ENCODE peak calls at places on chromosomes 7 and 10, in four cellular contexts. One of them, this sample, is unnamed.

GRCh38 chr7:131400833-131401593 is 73.3 kb downstream of the MKLN1 start:
- DNase-seq in foreskin fibroblast: no peak
- DNase-seq in progenitor cell of endocrine pancreas: no peak
- DNase-seq in RWPE1: no peak
- DNase-seq in this sample: no peak

GRCh38 chr10:5812283-5813090 is 747 bp downstream of the GDI2 start:
- DNase-seq in foreskin fibroblast: no peak
- DNase-seq in progenitor cell of endocrine pancreas: peak
- DNase-seq in RWPE1: peak
- DNase-seq in this sample: no peak

GRCh38 chr7:152093717-152094116 is 68.2 kb downstream of the GALNT11 start:
- DNase-seq in foreskin fibroblast: no peak
- DNase-seq in progenitor cell of endocrine pancreas: no peak
- DNase-seq in RWPE1: no peak
- DNase-seq in this sample: no peak

GRCh38 chr10:77207182-77208165 is 430.1 kb downstream of the KCNMA1 start:
- DNase-seq in foreskin fibroblast: no peak
- DNase-seq in progenitor cell of endocrine pancreas: no peak
- DNase-seq in RWPE1: no peak
- DNase-seq in this sample: no peak

GRCh38 chr7:101315336-101315735 is 6.3 kb downstream of the IFT22 start:
- DNase-seq in foreskin fibroblast: peak
- DNase-seq in progenitor cell of endocrine pancreas: no peak
- DNase-seq in RWPE1: no peak
- DNase-seq in this sample: no peak

GRCh38 chr10:131891196-131891928 is 9.4 kb upstream of the PPP2R2D start:
- DNase-seq in foreskin fibroblast: no peak
- DNase-seq in progenitor cell of endocrine pancreas: no peak
- DNase-seq in RWPE1: no peak
- DNase-seq in this sample: no peak

GRCh38 chr7:93475811-93476210 is 98.7 kb downstream of the CALCR start:
- DNase-seq in foreskin fibroblast: no peak
- DNase-seq in progenitor cell of endocrine pancreas: no peak
- DNase-seq in RWPE1: no peak
- DNase-seq in this sample: no peak

GRCh38 chr7:91657386-91658120 is 222.9 kb downstream of the MTERF1 start:
- DNase-seq in foreskin fibroblast: peak
- DNase-seq in progenitor cell of endocrine pancreas: no peak
- DNase-seq in RWPE1: peak
- DNase-seq in this sample: no peak

GRCh38 chr10:47021850-47022249 is 110.6 kb downstream of the PTPN20 start:
- DNase-seq in foreskin fibroblast: no peak
- DNase-seq in progenitor cell of endocrine pancreas: no peak
- DNase-seq in RWPE1: no peak
- DNase-seq in this sample: no peak

GRCh38 chr7:75870557-75870956 is 8.3 kb upstream of the RHBDD2 start:
- DNase-seq in foreskin fibroblast: no peak
- DNase-seq in progenitor cell of endocrine pancreas: no peak
- DNase-seq in RWPE1: no peak
- DNase-seq in this sample: no peak

GRCh38 chr10:44983066-44983894 is 4.7 kb upstream of the DEPP1 start:
- DNase-seq in foreskin fibroblast: no peak
- DNase-seq in progenitor cell of endocrine pancreas: no peak
- DNase-seq in RWPE1: no peak
- DNase-seq in this sample: no peak

GRCh38 chr7:91263359-91264082 is 712 bp upstream of the FZD1 start:
- DNase-seq in foreskin fibroblast: no peak
- DNase-seq in progenitor cell of endocrine pancreas: peak
- DNase-seq in RWPE1: no peak
- DNase-seq in this sample: no peak

GRCh38 chr7:156935250-156935649 is 14.3 kb upstream of the NOM1 start:
- DNase-seq in foreskin fibroblast: no peak
- DNase-seq in progenitor cell of endocrine pancreas: no peak
- DNase-seq in RWPE1: no peak
- DNase-seq in this sample: no peak

GRCh38 chr7:155380221-155380861 is 77.6 kb upstream of the EN2 start:
- DNase-seq in foreskin fibroblast: peak
- DNase-seq in progenitor cell of endocrine pancreas: peak
- DNase-seq in RWPE1: peak
- DNase-seq in this sample: peak

GRCh38 chr10:89029785-89030437 is 39.3 kb downstream of the FAS start:
- DNase-seq in foreskin fibroblast: peak
- DNase-seq in progenitor cell of endocrine pancreas: peak
- DNase-seq in RWPE1: peak
- DNase-seq in this sample: peak

GRCh38 chr10:46227571-46228075 is 59.2 kb upstream of the ANTXRL start:
- DNase-seq in foreskin fibroblast: no peak
- DNase-seq in progenitor cell of endocrine pancreas: no peak
- DNase-seq in RWPE1: no peak
- DNase-seq in this sample: no peak

GRCh38 chr7:90625562-90625961 is 29.4 kb downstream of the CDK14 start:
- DNase-seq in foreskin fibroblast: peak
- DNase-seq in progenitor cell of endocrine pancreas: no peak
- DNase-seq in RWPE1: peak
- DNase-seq in this sample: peak

GRCh38 chr7:127888411-127888810 is 142.8 kb downstream of the LRRC4 start:
- DNase-seq in foreskin fibroblast: no peak
- DNase-seq in progenitor cell of endocrine pancreas: no peak
- DNase-seq in RWPE1: no peak
- DNase-seq in this sample: no peak

GRCh38 chr7:80847027-80847426 is 71.8 kb downstream of the SEMA3C start:
- DNase-seq in foreskin fibroblast: peak
- DNase-seq in progenitor cell of endocrine pancreas: no peak
- DNase-seq in RWPE1: no peak
- DNase-seq in this sample: no peak

GRCh38 chr7:44189286-44189992 is at the start of gene GCK:
- DNase-seq in foreskin fibroblast: no peak
- DNase-seq in progenitor cell of endocrine pancreas: no peak
- DNase-seq in RWPE1: no peak
- DNase-seq in this sample: no peak

GRCh38 chr10:266974-267425 is 131.7 kb downstream of the ZMYND11 start:
- DNase-seq in foreskin fibroblast: peak
- DNase-seq in progenitor cell of endocrine pancreas: no peak
- DNase-seq in RWPE1: peak
- DNase-seq in this sample: no peak

GRCh38 chr7:33459340-33459751 is 330.0 kb downstream of the BBS9 start:
- DNase-seq in foreskin fibroblast: peak
- DNase-seq in progenitor cell of endocrine pancreas: no peak
- DNase-seq in RWPE1: peak
- DNase-seq in this sample: no peak
- TF ChIP-seq CTCF in foreskin fibroblast: peak
- TF ChIP-seq CTCF in progenitor cell of endocrine pancreas: peak
- TF ChIP-seq CTCF in RWPE1: peak
- TF ChIP-seq CTCF in this sample: peak

GRCh38 chr10:62527019-62527827 is 153.1 kb downstream of the ZNF365 start:
- DNase-seq in foreskin fibroblast: no peak
- DNase-seq in progenitor cell of endocrine pancreas: no peak
- DNase-seq in RWPE1: no peak
- DNase-seq in this sample: no peak
- TF ChIP-seq CTCF in foreskin fibroblast: no peak
- TF ChIP-seq CTCF in progenitor cell of endocrine pancreas: no peak
- TF ChIP-seq CTCF in RWPE1: no peak
- TF ChIP-seq CTCF in this sample: no peak

DNA sequence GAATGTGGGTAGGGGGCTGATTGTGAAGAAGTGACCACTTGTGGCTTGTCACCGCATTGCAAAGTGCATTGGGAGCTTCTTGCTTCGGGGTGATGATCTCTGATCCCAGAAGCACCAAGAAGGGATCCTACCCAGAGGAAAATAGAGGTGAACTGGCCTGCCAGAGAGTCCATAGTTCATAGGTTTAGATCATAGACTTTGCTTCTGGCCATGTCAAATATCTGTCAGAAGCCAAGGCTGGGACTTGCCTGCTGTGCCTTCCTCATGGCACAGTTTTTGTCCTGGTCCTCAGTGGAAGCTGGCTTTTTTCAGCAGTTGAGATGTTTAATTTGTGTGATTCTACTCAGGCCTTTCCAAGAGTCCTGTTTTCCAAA is 1.1 kb downstream of the ZSWIM8 start:
- DNase-seq in foreskin fibroblast: no peak
- DNase-seq in progenitor cell of endocrine pancreas: no peak
- DNase-seq in RWPE1: no peak
- DNase-seq in this sample: no peak
- TF ChIP-seq CTCF in foreskin fibroblast: no peak
- TF ChIP-seq CTCF in progenitor cell of endocrine pancreas: no peak
- TF ChIP-seq CTCF in RWPE1: no peak
- TF ChIP-seq CTCF in this sample: no peak

GRCh38 chr7:151085691-151086620 is at the start of gene AGAP3:
- DNase-seq in foreskin fibroblast: peak
- DNase-seq in progenitor cell of endocrine pancreas: peak
- DNase-seq in RWPE1: peak
- DNase-seq in this sample: peak
- TF ChIP-seq CTCF in foreskin fibroblast: no peak
- TF ChIP-seq CTCF in progenitor cell of endocrine pancreas: no peak
- TF ChIP-seq CTCF in RWPE1: no peak
- TF ChIP-seq CTCF in this sample: no peak

DNA sequence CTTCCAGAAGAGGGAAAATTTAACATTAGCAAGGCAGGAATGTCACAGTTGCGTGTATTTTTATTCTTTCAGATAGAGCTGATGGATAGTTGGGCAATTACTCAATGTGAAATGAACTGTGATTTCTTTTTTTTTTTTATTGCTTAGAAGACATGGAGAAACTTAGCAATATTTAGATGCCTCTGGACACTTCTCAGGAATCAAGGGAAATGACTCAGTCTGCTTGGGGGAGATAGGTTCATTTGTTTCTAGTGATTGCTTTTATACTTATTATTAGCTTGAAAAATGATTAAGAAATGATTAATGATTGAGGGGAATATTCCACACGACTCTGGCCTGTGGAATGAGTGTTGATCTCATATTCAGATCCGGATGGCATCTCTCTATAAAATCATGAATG is 33.1 kb upstream of the TBX20 start:
- DNase-seq in foreskin fibroblast: no peak
- DNase-seq in progenitor cell of endocrine pancreas: no peak
- DNase-seq in RWPE1: no peak
- DNase-seq in this sample: no peak
- TF ChIP-seq CTCF in foreskin fibroblast: no peak
- TF ChIP-seq CTCF in progenitor cell of endocrine pancreas: no peak
- TF ChIP-seq CTCF in RWPE1: no peak
- TF ChIP-seq CTCF in this sample: no peak